ENCODE peak calls at places on chromosomes 12 and 14, in nine cellular contexts. F, Y, X, S, P, Q, L, J and G are unnamed samples. For H3K4me1, the result is how much of the 10 kb centered on the place peaks cover.

GRCh38 chr12:13390921-13391320 is 194.4 kb downstream of the EMP1 start:
- DNase-seq in X (no peak), Y (no peak), J (no peak), F (peak), Q (no peak), S (no peak), L (no peak), P (no peak), G (no peak)

GRCh38 chr14:99758121-99758871 is 34.9 kb upstream of the EML1 start:
- DNase-seq in P (no peak), X (peak), Q (no peak), Y (no peak), S (peak), F (no peak), J (no peak), L (no peak), G (peak)

GRCh38 chr12:132638541-132639408 is 20.2 kb downstream of the P2RX2 start:
- DNase-seq in X (peak), L (peak), S (peak), P (no peak), Q (peak), Y (peak), J (no peak), F (peak), G (no peak)

GRCh38 chr14:77151245-77151644 is 9.7 kb upstream of the ZDHHC22 start:
- DNase-seq in J (no peak), X (no peak), Y (no peak), F (no peak), S (no peak), P (peak), L (peak), Q (peak), G (no peak)

GRCh38 chr12:73514672-73515071 is 1023.0 kb upstream of the ATXN7L3B start:
- DNase-seq in J (no peak), Q (no peak), F (no peak), Y (no peak), L (peak), X (no peak), P (no peak), S (no peak), G (no peak)

GRCh38 chr14:71320734-71321555 is 413.7 kb downstream of the PCNX1 start:
- DNase-seq in S (peak), L (peak), P (peak), J (peak), X (peak), F (no peak), Y (peak), Q (peak), G (peak)

GRCh38 chr14:32434880-32435279 is 105.8 kb downstream of the AKAP6 start:
- DNase-seq in F (no peak), X (no peak), Q (no peak), P (no peak), J (no peak), L (no peak), Y (no peak), S (no peak), G (no peak)

GRCh38 chr12:50734409-50735263 is 29.3 kb upstream of the ATF1 start:
- DNase-seq in Q (peak), J (no peak), P (no peak), F (no peak), X (no peak), Y (no peak), L (peak), S (peak), G (no peak)

GRCh38 chr12:115916910-115917668 is 360.4 kb downstream of the MED13L start:
- DNase-seq in X (peak), J (peak), Q (peak), F (no peak), P (peak), S (peak), L (peak), Y (peak), G (peak)

GRCh38 chr12:67651380-67651695 is 2.8 kb downstream of the DYRK2 start:
- DNase-seq in P (peak), L (no peak), X (no peak), F (no peak), Q (peak), S (peak), J (no peak), Y (no peak), G (no peak)

GRCh38 chr12:118061876-118062791 is 1.2 kb upstream of the WSB2 start:
- DNase-seq in F (no peak), J (peak), Y (no peak), L (peak), S (peak), Q (peak), X (peak), P (peak), G (peak)

GRCh38 chr12:71159260-71159659 is 1.5 kb upstream of the TSPAN8 start:
- DNase-seq in Y (no peak), F (no peak), J (no peak), L (no peak), Q (no peak), P (no peak), X (no peak), S (no peak), G (no peak)

GRCh38 chr14:67940476-67940875 is 120.9 kb downstream of the RAD51B start:
- DNase-seq in P (no peak), L (peak), F (no peak), S (peak), Q (no peak), J (no peak), Y (no peak), X (peak), G (no peak)

GRCh38 chr12:30973830-30974229 is 47.3 kb downstream of the TSPAN11 start:
- DNase-seq in Y (no peak), L (no peak), P (no peak), S (no peak), F (no peak), Q (no peak), J (no peak), X (no peak), G (no peak)

DNA sequence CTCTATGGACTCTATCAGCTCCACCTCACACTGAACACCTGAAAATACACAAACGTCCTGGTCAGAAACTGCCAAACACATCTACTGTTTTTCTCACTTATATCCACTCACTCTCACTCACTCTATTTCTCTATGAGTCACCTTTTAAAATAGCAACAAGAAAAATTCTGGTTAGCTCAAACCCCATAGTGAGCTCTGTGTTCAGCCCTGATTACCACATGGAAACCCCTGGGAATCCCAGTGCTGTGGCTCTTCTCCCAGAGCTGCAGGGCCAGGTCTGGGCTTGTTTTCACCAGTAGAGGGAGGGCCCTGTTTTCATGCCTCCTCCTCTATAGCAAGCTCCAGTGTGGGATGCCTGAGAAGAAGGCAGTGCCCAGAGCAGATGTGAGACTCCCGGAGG is 1126.1 kb downstream of the TMEM121 start:
- DNase-seq in S (no peak), X (no peak), P (no peak), L (peak), J (no peak), Q (peak), Y (no peak), F (no peak), G (no peak)
- TF ChIP-seq CTCF in S (no peak), X (no peak), P (no peak), L (peak), J (no peak), Q (peak), Y (no peak), F (no peak), G (no peak)

GRCh38 chr12:65098364-65098763 is 22.7 kb downstream of the WIF1 start:
- DNase-seq in J (peak), F (no peak), P (no peak), S (no peak), X (no peak), Q (no peak), Y (no peak), L (no peak), G (no peak)
- H3K4me1 ChIP-seq in J (under half), F (under half), P (under half), S (under half), X (under half), Q (under half), Y (under half), L (under half), G (under half)

GRCh38 chr12:16939871-16940306 is 333.9 kb upstream of the LMO3 start:
- DNase-seq in Y (no peak), F (no peak), P (no peak), Q (peak), X (no peak), J (peak), S (peak), L (peak), G (peak)
- TF ChIP-seq CTCF in Y (no peak), F (no peak), P (no peak), Q (peak), X (no peak), J (peak), S (peak), L (peak), G (peak)

DNA sequence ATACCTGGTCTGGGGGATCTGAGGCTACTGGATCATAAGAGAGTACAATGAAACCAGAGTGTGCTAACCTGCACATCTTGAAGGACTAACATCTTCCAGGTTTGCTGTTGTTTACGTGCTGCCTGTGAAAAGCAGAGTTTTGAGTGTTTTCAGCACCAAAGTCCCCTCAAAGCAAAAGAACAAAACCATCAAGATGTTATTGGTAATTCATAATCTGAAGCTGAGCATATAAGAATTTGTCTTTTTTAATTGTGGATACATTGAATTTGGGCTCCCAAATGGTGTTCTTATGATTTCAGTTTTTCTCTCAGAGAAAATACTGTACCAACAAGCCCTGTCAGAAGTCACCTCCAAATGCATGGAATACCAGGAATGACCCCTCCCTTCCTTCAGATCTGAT is 110.2 kb downstream of the BTG1 start:
- DNase-seq in L (no peak), Q (no peak), P (no peak), Y (no peak), S (no peak), F (no peak), J (no peak), X (no peak), G (no peak)
- H3K4me1 ChIP-seq in L (under half), Q (half or more), P (under half), Y (under half), S (under half), F (under half), J (under half), X (under half), G (under half)

DNA sequence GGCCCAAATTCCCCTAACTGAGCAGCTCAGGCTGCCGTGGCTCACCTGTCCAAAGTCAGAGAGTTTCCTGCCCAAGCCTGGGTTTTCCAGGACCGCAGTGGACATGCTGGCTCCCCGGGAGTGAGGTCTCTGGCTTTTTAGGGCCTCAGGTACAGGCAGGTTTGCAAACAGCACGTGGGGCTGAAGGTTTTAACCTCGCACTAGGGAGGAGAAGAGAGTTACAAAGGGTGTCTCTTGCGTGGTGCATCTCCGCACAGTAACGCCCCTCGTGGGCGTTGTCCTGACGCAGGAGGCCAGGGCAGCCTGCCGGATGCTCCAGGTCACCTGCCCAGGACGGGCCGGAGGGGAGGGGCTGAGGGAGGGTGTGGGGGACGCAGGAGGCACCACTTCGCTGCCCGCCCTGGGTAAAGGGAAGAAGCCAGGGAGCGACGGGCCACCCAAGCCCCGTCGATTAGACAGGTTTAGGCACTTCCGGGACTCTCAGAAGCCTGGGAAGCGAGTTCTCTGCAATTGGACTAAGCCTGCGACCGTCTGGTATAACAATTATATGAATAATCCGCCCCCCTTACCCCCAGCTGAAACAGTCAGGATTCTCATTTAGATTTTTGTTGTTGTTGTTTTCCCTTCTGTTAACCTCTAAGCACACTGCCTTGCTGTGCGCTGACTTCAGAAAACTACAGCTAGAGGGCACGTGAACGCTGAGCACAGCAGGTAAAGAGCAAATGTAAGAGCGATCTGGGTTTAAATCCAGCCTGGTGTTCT is at the start of gene PAH:
- DNase-seq in P (peak), Q (no peak), X (no peak), Y (no peak), J (peak), L (peak), F (no peak), S (no peak), G (peak)
- TF ChIP-seq CTCF in P (no peak), Q (no peak), X (no peak), Y (no peak), J (no peak), L (peak), F (no peak), S (no peak), G (no peak)

GRCh38 chr12:62469704-62470103 is 3.1 kb downstream of the MON2 start:
- DNase-seq in J (no peak), L (no peak), Q (no peak), X (no peak), Y (no peak), P (no peak), S (no peak), F (no peak), G (no peak)

GRCh38 chr12:62468935-62469334 is 2.3 kb downstream of the MON2 start:
- DNase-seq in L (no peak), Y (no peak), X (no peak), J (no peak), S (no peak), Q (no peak), P (no peak), F (no peak), G (no peak)

GRCh38 chr12:62466018-62466595 is 519 bp upstream of the MON2 start:
- DNase-seq in J (peak), P (peak), X (peak), S (peak), Q (peak), F (no peak), L (peak), Y (peak), G (peak)

GRCh38 chr12:62468394-62468793 is 1.8 kb downstream of the MON2 start:
- DNase-seq in Q (no peak), X (no peak), P (no peak), S (no peak), F (no peak), Y (no peak), L (no peak), J (no peak), G (no peak)

DNA sequence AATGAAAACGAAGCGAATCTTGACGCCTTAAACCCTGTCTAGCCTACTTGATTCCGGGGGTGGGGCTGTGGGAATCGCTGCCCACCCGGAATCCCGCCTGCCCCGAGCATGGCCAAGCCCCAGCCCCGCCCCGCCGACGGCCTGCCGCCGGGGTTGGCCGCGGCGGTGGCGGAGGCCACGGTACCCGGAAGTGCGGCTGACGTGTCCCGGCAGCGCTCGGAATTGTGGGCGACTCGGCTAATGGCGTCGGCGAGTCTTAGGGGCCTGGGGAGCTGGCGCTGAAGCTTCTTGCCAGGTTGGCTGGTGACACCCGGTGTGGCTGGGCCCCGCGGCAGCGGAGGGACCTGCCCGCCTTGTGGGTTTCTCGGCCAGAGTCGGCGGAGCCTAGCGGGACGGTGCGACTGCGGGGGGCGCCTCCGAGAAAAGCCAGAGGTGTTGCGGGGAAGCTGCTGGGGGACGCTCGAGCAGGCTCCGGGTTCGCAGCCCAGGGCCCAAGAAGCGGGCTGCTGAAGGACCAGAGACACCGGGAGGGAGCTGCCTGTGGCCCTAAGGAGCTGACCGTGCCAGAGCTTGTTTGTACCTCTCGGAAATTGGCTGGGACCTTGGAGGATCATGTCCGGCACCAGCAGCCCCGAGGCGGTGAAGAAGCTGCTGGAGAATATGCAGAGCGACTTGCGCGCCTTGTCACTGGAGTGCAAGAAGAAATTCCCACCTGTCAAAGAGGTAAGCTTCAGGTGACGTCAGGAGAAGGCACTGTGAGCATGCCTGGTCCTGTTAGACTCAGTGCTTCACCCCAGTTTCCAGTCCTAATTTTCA is at the start of gene MON2:
- DNase-seq in Q (peak), Y (peak), L (peak), S (peak), X (peak), J (peak), F (peak), P (peak), G (peak)
- H3K4me1 ChIP-seq in Q (under half), Y (under half), L (under half), S (under half), X (under half), J (under half), F (under half), P (under half), G (under half)

GRCh38 chr14:46580941-46581671 is 70.5 kb downstream of the RPL10L start:
- DNase-seq in S (peak), L (peak), Y (no peak), P (no peak), X (no peak), F (no peak), J (peak), Q (peak), G (peak)
- TF ChIP-seq CTCF in S (peak), L (peak), Y (no peak), P (no peak), X (no peak), F (no peak), J (peak), Q (peak), G (peak)

GRCh38 chr12:122874081-122874480 is 21.8 kb downstream of the VPS37B start:
- DNase-seq in P (peak), X (no peak), L (no peak), J (no peak), S (no peak), Y (no peak), Q (no peak), F (no peak), G (no peak)
- H3K4me1 ChIP-seq in P (under half), X (under half), L (under half), J (half or more), S (under half), Y (half or more), Q (under half), F (half or more), G (half or more)

DNA sequence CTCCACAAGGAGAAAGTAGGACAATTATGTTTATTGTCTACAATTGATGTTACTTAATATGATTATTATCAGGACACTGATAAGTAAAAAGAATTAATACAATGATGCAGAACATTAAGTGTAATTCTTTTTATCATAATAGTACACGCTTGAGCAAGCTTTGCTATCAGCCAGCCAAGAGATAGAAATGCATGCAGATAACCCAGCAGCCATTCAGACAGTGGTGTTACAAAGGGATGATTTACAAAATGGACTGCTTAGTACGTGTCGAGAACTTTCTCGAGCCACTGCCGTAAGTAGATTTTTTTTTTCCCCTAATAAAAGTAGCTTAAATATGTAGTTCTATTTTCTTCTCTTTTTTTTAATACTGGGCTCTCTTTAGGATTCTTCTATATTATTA is 116.9 kb upstream of the AEBP2 start:
- DNase-seq in F (no peak), P (no peak), X (no peak), J (no peak), S (no peak), Q (no peak), L (no peak), Y (no peak), G (no peak)
- TF ChIP-seq CTCF in F (no peak), P (no peak), X (no peak), J (no peak), S (no peak), Q (no peak), L (no peak), Y (no peak), G (no peak)

DNA sequence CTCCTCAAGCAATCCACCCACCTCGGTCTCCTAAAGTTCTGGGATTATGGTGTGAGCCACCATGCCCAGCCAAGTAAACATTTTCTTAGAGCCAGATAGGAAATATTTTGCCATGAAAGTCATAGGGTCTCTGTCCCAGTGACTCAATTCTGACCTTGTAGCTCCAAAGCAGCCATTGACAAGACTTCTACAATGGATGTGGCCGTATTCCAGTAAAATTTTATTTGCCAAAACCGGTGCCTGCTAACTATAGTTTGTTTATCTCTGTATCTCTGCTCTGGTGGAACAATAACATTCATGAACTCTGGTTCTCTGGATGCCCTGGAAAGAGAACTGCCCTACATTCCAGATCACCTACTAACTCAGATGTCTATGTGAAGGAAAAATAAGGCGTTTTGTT is 54.6 kb upstream of the USP44 start:
- DNase-seq in J (no peak), L (no peak), Y (no peak), P (no peak), F (no peak), X (no peak), S (no peak), Q (no peak), G (peak)
- H3K4me1 ChIP-seq in J (under half), L (under half), Y (under half), P (under half), F (under half), X (under half), S (under half), Q (under half), G (under half)